ENCODE peak calls at places on chromosome 15, in seven cellular contexts. L is brain microvascular endothelial cell; S is stimulated activated naive CD8-positive, alpha-beta T cell treated with anti-CD3 and anti-CD28 coated beads, Interleukin-15, amount 100 ng/mL, for 72 hours; D is AG08395; T is stimulated activated CD8-positive, alpha-beta memory T cell treated with anti-CD3 and anti-CD28 coated beads, Interleukin-2, amount 100 ng/mL, for 1 hour; E is PC-3; O is CD4-positive, alpha-beta T cell. F is an unnamed sample.

GRCh38 chr15:42721016-42721415 is 15.9 kb downstream of the CDAN1 start:
- DNase-seq in S (no peak), T (no peak), E (peak), O (no peak), D (no peak), L (no peak), F (no peak)

GRCh38 chr15:101675015-101675414 is 22.8 kb upstream of the TM2D3 start:
- DNase-seq in O (no peak), T (no peak), E (peak), L (peak), S (no peak), D (peak), F (no peak)

GRCh38 chr15:66312144-66312543 is 18.8 kb downstream of the DIS3L start:
- DNase-seq in O (no peak), D (no peak), T (no peak), L (no peak), E (no peak), S (no peak), F (no peak)

GRCh38 chr15:70410371-70410975 is 312.8 kb upstream of the TLE3 start:
- DNase-seq in S (no peak), E (no peak), T (no peak), O (no peak), L (no peak), D (no peak), F (peak)

GRCh38 chr15:77975332-77976119 is 102.0 kb downstream of the TBC1D2B start:
- DNase-seq in S (no peak), L (no peak), E (no peak), O (no peak), T (no peak), D (no peak), F (no peak)

GRCh38 chr15:40052604-40053003 is 13.6 kb upstream of the SRP14 start:
- DNase-seq in D (no peak), E (no peak), L (no peak), O (no peak), T (no peak), S (no peak), F (no peak)

GRCh38 chr15:101115887-101116680 is 135.8 kb downstream of the CHSY1 start:
- DNase-seq in D (peak), T (no peak), O (no peak), E (no peak), S (no peak), L (no peak), F (no peak)

GRCh38 chr15:58574612-58575011 is 142.8 kb downstream of the LIPC start:
- DNase-seq in L (no peak), D (no peak), T (no peak), S (no peak), E (no peak), O (no peak), F (peak)

GRCh38 chr15:51756482-51756881 is 5.1 kb downstream of the TMOD2 start:
- DNase-seq in O (no peak), D (no peak), L (no peak), S (no peak), E (no peak), T (no peak), F (no peak)

GRCh38 chr15:58463815-58464697 is 32.3 kb downstream of the LIPC start:
- DNase-seq in E (peak), S (no peak), T (no peak), D (no peak), L (no peak), O (no peak), F (peak)

GRCh38 chr15:25862469-25863066 is 559 bp downstream of the ATP10A start:
- DNase-seq in T (no peak), D (peak), O (peak), L (no peak), S (peak), E (peak), F (no peak)

GRCh38 chr15:56869573-56869972 is 48.9 kb upstream of the TCF12 start:
- DNase-seq in S (peak), E (no peak), D (peak), T (no peak), O (no peak), L (peak), F (peak)

GRCh38 chr15:93235926-93236781 is 147.1 kb upstream of the RGMA start:
- DNase-seq in S (no peak), D (no peak), T (no peak), O (no peak), E (no peak), L (no peak), F (no peak)

GRCh38 chr15:42890161-42890913 is 30.2 kb downstream of the TTBK2 start:
- DNase-seq in D (peak), O (no peak), S (no peak), T (no peak), E (peak), L (peak), F (no peak)

GRCh38 chr15:90126457-90127435 is 24.5 kb upstream of the IDH2 start:
- DNase-seq in O (no peak), D (no peak), T (no peak), L (no peak), E (no peak), S (no peak), F (peak)

GRCh38 chr15:25762015-25762662 is 101.0 kb downstream of the ATP10A start:
- DNase-seq in S (peak), E (no peak), O (no peak), L (peak), T (no peak), D (no peak), F (no peak)

GRCh38 chr15:73809728-73810501 is 56.8 kb upstream of the INSYN1 start:
- DNase-seq in L (no peak), E (peak), D (peak), T (no peak), S (no peak), O (no peak), F (peak)

GRCh38 chr15:97091093-97091492 is 760.6 kb downstream of the NR2F2 start:
- DNase-seq in O (no peak), S (no peak), D (no peak), L (no peak), E (no peak), T (no peak), F (no peak)

F was measured in DMS53.